ENCODE peak calls at places on chromosome 2, in six cellular contexts. One of them, this sample, is unnamed.

GRCh38 chr2:208793434-208793833 is 386.8 kb downstream of the PTH2R start:
- DNase-seq in cardiac muscle cell: no peak
- DNase-seq in neural crest cell: no peak
- DNase-seq in fibroblast of the aortic adventitia: no peak
- DNase-seq in CD4-positive, alpha-beta T cell: no peak
- DNase-seq in activated CD8-positive, alpha-beta memory T cell treated with anti-CD3 and anti-CD28 coated beads for 1 hour: no peak
- DNase-seq in this sample: no peak

GRCh38 chr2:27356056-27356381 is 545 bp downstream of the GTF3C2 start:
- DNase-seq in fibroblast of the aortic adventitia: peak
- DNase-seq in CD4-positive, alpha-beta T cell: no peak
- DNase-seq in activated CD8-positive, alpha-beta memory T cell treated with anti-CD3 and anti-CD28 coated beads for 1 hour: no peak
- DNase-seq in neural crest cell: peak
- DNase-seq in cardiac muscle cell: peak
- DNase-seq in this sample: no peak

GRCh38 chr2:4588606-4589005 is 885.2 kb downstream of the DCDC2C start:
- DNase-seq in fibroblast of the aortic adventitia: no peak
- DNase-seq in neural crest cell: no peak
- DNase-seq in CD4-positive, alpha-beta T cell: no peak
- DNase-seq in activated CD8-positive, alpha-beta memory T cell treated with anti-CD3 and anti-CD28 coated beads for 1 hour: no peak
- DNase-seq in cardiac muscle cell: no peak
- DNase-seq in this sample: no peak

GRCh38 chr2:30654404-30654803 is 152.8 kb downstream of the CAPN13 start:
- DNase-seq in neural crest cell: no peak
- DNase-seq in cardiac muscle cell: no peak
- DNase-seq in CD4-positive, alpha-beta T cell: no peak
- DNase-seq in activated CD8-positive, alpha-beta memory T cell treated with anti-CD3 and anti-CD28 coated beads for 1 hour: no peak
- DNase-seq in fibroblast of the aortic adventitia: no peak
- DNase-seq in this sample: no peak

GRCh38 chr2:30708491-30709290 is 98.6 kb downstream of the CAPN13 start:
- DNase-seq in fibroblast of the aortic adventitia: peak
- DNase-seq in activated CD8-positive, alpha-beta memory T cell treated with anti-CD3 and anti-CD28 coated beads for 1 hour: no peak
- DNase-seq in neural crest cell: no peak
- DNase-seq in CD4-positive, alpha-beta T cell: no peak
- DNase-seq in cardiac muscle cell: peak
- DNase-seq in this sample: no peak

GRCh38 chr2:124725187-124725586 is 700.1 kb downstream of the CNTNAP5 start:
- DNase-seq in cardiac muscle cell: no peak
- DNase-seq in activated CD8-positive, alpha-beta memory T cell treated with anti-CD3 and anti-CD28 coated beads for 1 hour: no peak
- DNase-seq in CD4-positive, alpha-beta T cell: no peak
- DNase-seq in fibroblast of the aortic adventitia: no peak
- DNase-seq in neural crest cell: no peak
- DNase-seq in this sample: no peak

GRCh38 chr2:85053802-85054201 is 79.4 kb upstream of the TCF7L1 start:
- DNase-seq in neural crest cell: no peak
- DNase-seq in activated CD8-positive, alpha-beta memory T cell treated with anti-CD3 and anti-CD28 coated beads for 1 hour: no peak
- DNase-seq in CD4-positive, alpha-beta T cell: peak
- DNase-seq in fibroblast of the aortic adventitia: peak
- DNase-seq in cardiac muscle cell: no peak
- DNase-seq in this sample: no peak

GRCh38 chr2:21754164-21754788 is 630.5 kb downstream of the TDRD15 start:
- DNase-seq in CD4-positive, alpha-beta T cell: no peak
- DNase-seq in neural crest cell: no peak
- DNase-seq in cardiac muscle cell: no peak
- DNase-seq in activated CD8-positive, alpha-beta memory T cell treated with anti-CD3 and anti-CD28 coated beads for 1 hour: no peak
- DNase-seq in fibroblast of the aortic adventitia: no peak
- DNase-seq in this sample: no peak

GRCh38 chr2:203951366-203951902 is 14.9 kb downstream of the ICOS start:
- DNase-seq in activated CD8-positive, alpha-beta memory T cell treated with anti-CD3 and anti-CD28 coated beads for 1 hour: no peak
- DNase-seq in neural crest cell: no peak
- DNase-seq in fibroblast of the aortic adventitia: no peak
- DNase-seq in cardiac muscle cell: no peak
- DNase-seq in CD4-positive, alpha-beta T cell: no peak
- DNase-seq in this sample: peak

GRCh38 chr2:172038604-172039003 is 38.9 kb downstream of the METAP1D start:
- DNase-seq in cardiac muscle cell: no peak
- DNase-seq in CD4-positive, alpha-beta T cell: no peak
- DNase-seq in neural crest cell: no peak
- DNase-seq in fibroblast of the aortic adventitia: peak
- DNase-seq in activated CD8-positive, alpha-beta memory T cell treated with anti-CD3 and anti-CD28 coated beads for 1 hour: no peak
- DNase-seq in this sample: no peak

This sample was measured in T-helper 1 cell.